ENCODE peak calls at places on chromosome 6, in seven cellular contexts. Z is heart left ventricle, X is GM10248, A is tibial artery, S is H4, G is cardiac fibroblast, I is Calu3. W is an unnamed sample.

GRCh38 chr6:15417811-15418210 is 171.9 kb downstream of the JARID2 start:
- DNase-seq in S (peak; percentile 34), X (no peak), I (no peak), Z (no peak), G (peak; percentile 72), A (no peak), W (no peak)

GRCh38 chr6:113776998-113777397 is 80.1 kb upstream of the MARCKS start:
- DNase-seq in A (no peak), S (no peak), Z (no peak), G (no peak), I (no peak), X (no peak), W (no peak)

GRCh38 chr6:132479131-132479530 is 33.8 kb downstream of the STX7 start:
- DNase-seq in I (no peak), G (no peak), A (no peak), Z (no peak), X (no peak), S (no peak), W (no peak)

GRCh38 chr6:48036316-48036715 is 74.7 kb downstream of the PTCHD4 start:
- DNase-seq in G (peak; percentile 80), I (no peak), X (no peak), A (no peak), S (peak; percentile 40), Z (no peak), W (peak; percentile 48)

GRCh38 chr6:139194740-139195139 is 59.9 kb downstream of the HECA start:
- DNase-seq in G (no peak), A (no peak), X (no peak), S (no peak), Z (no peak), I (no peak), W (no peak)

GRCh38 chr6:5238336-5238735 is 22.4 kb downstream of the LYRM4 start:
- DNase-seq in X (no peak), G (no peak), I (no peak), Z (no peak), S (no peak), A (no peak), W (no peak)

GRCh38 chr6:47034919-47035318 is 7.2 kb downstream of the ADGRF1 start:
- DNase-seq in G (peak; percentile 93), A (no peak), X (no peak), S (peak; percentile 98), I (peak; percentile 76), Z (peak; percentile 26), W (peak; percentile 99)

GRCh38 chr6:15922510-15923307 is 206.2 kb upstream of the MYLIP start:
- DNase-seq in Z (no peak), S (peak; percentile 50), G (peak; percentile 2), X (no peak), A (peak; percentile 23), I (no peak), W (peak; percentile 63)

GRCh38 chr6:43934803-43935602 is 165.0 kb downstream of the VEGFA start:
- DNase-seq in X (no peak), Z (no peak), A (no peak), I (no peak), S (no peak), G (no peak), W (no peak)

GRCh38 chr6:7997311-7997710 is 66.9 kb downstream of the BLOC1S5 start:
- DNase-seq in X (no peak), A (no peak), S (no peak), Z (no peak), I (no peak), G (no peak), W (no peak)

GRCh38 chr6:155795173-155795796 is 339.6 kb upstream of the NOX3 start:
- DNase-seq in S (no peak), G (peak; percentile 17), X (no peak), Z (no peak), I (peak; percentile 20), A (no peak), W (no peak)

GRCh38 chr6:35449287-35449881 is 2.8 kb upstream of the FANCE start:
- DNase-seq in G (peak; percentile 81), S (peak; percentile 50), A (no peak), Z (no peak), X (peak; percentile 86), I (peak; percentile 37), W (no peak)

GRCh38 chr6:12298017-12298958 is 8.1 kb downstream of the EDN1 start:
- DNase-seq in A (no peak), X (no peak), Z (no peak), S (no peak), I (no peak), G (peak; percentile 28), W (no peak)

GRCh38 chr6:116492331-116493067 is 18.9 kb upstream of the CALHM5 start:
- DNase-seq in X (no peak), Z (no peak), S (no peak), G (peak; percentile 84), A (no peak), I (no peak), W (no peak)

GRCh38 chr6:160667854-160668481 is 3.9 kb upstream of the LPA start:
- DNase-seq in X (peak; percentile 56), A (no peak), G (peak; percentile 1), S (no peak), Z (no peak), I (peak; percentile 64), W (no peak)

GRCh38 chr6:122610690-122611455 is 668 bp downstream of the PKIB start:
- DNase-seq in Z (peak; percentile 14), A (peak; percentile 31), X (peak; percentile 23), S (peak; percentile 7), I (peak; percentile 73), G (peak; percentile 14), W (no peak)

GRCh38 chr6:52787917-52788316 is 15.7 kb downstream of the GSTA1 start:
- DNase-seq in I (no peak), G (no peak), X (no peak), A (no peak), S (no peak), Z (no peak), W (no peak)

GRCh38 chr6:18976091-18976490 is 588.9 kb downstream of the RNF144B start:
- DNase-seq in X (no peak), Z (no peak), A (no peak), I (no peak), G (no peak), S (no peak), W (no peak)

GRCh38 chr6:121848523-121849255 is 413.2 kb downstream of the GJA1 start:
- DNase-seq in A (no peak), Z (no peak), S (no peak), I (no peak), X (no peak), G (peak; percentile 33), W (no peak)

GRCh38 chr6:19988555-19988954 is 151.4 kb downstream of the ID4 start:
- DNase-seq in Z (no peak), G (peak; percentile 13), S (no peak), I (peak; percentile 17), X (no peak), A (no peak), W (no peak)

GRCh38 chr6:19834858-19835257 is 2.3 kb upstream of the ID4 start:
- DNase-seq in X (no peak), G (no peak), S (no peak), A (no peak), I (no peak), Z (no peak), W (no peak)

GRCh38 chr6:15255481-15256414 is 9.9 kb downstream of the JARID2 start:
- DNase-seq in G (no peak), X (peak; percentile 50), Z (no peak), S (no peak), A (no peak), I (no peak), W (no peak)

GRCh38 chr6:31971279-31971992 is 502 bp downstream of the DXO start:
- DNase-seq in X (no peak), G (no peak), S (no peak), A (no peak), Z (peak; percentile 15), I (no peak), W (no peak)

GRCh38 chr6:30683137-30683979 is 3.1 kb downstream of the PPP1R18 start:
- DNase-seq in X (no peak), Z (peak; percentile 35), G (no peak), I (no peak), S (no peak), A (no peak), W (no peak)